ENCODE peak calls at places on chromosome 21, in eight cellular contexts. T, E, C, F, D, K, O and A are unnamed samples.

GRCh38 chr21:17903029-17903806 is 84.1 kb upstream of the C21orf91 start:
- DNase-seq in T (no peak), E (peak; percentile 11), C (no peak), F (peak; percentile 10), D (no peak), K (peak; percentile 63), O (no peak), A (peak; percentile 71)

GRCh38 chr21:36210779-36211659 is 54.4 kb downstream of the DOP1B start:
- DNase-seq in T (no peak), E (no peak), C (no peak), F (no peak), D (no peak), K (no peak), O (no peak), A (no peak)

GRCh38 chr21:17583898-17584297 is 28.8 kb downstream of the BTG3 start:
- DNase-seq in T (no peak), E (no peak), C (no peak), F (no peak), D (no peak), K (no peak), O (no peak), A (no peak)

GRCh38 chr21:42216726-42217572 is 2.0 kb upstream of the ABCG1 start:
- DNase-seq in T (no peak), E (no peak), C (no peak), F (no peak), D (no peak), K (no peak), O (no peak), A (no peak)

GRCh38 chr21:35006771-35007170 is 42.3 kb downstream of the RUNX1 start:
- DNase-seq in T (no peak), E (no peak), C (no peak), F (no peak), D (no peak), K (no peak), O (no peak), A (no peak)

GRCh38 chr21:43864313-43864805 is 664 bp upstream of the AGPAT3 start:
- DNase-seq in T (peak; percentile 52), E (no peak), C (peak; percentile 74), F (no peak), D (peak; percentile 64), K (peak; percentile 24), O (peak; percentile 34), A (peak; percentile 66)

GRCh38 chr21:45981154-45981606 is 390 bp upstream of the COL6A1 start:
- DNase-seq in T (peak; percentile 85), E (peak; percentile 7), C (peak; percentile 75), F (no peak), D (peak; percentile 79), K (peak; percentile 59), O (peak; percentile 66), A (peak; percentile 66)

GRCh38 chr21:27572681-27573080 is 605.8 kb upstream of the ADAMTS5 start:
- DNase-seq in T (no peak), E (no peak), C (no peak), F (no peak), D (no peak), K (no peak), O (no peak), A (no peak)

GRCh38 chr21:33386222-33386784 is 16.9 kb upstream of the IFNGR2 start:
- DNase-seq in T (no peak), E (no peak), C (no peak), F (no peak), D (no peak), K (no peak), O (no peak), A (no peak)

GRCh38 chr21:38804617-38805281 is 980 bp upstream of the ETS2 start:
- DNase-seq in T (peak; percentile 83), E (no peak), C (peak; percentile 79), F (no peak), D (peak; percentile 70), K (no peak), O (peak; percentile 45), A (peak; percentile 78)

GRCh38 chr21:16969636-16970035 is 543.2 kb upstream of the CXADR start:
- DNase-seq in T (no peak), E (no peak), C (no peak), F (no peak), D (no peak), K (no peak), O (no peak), A (no peak)

GRCh38 chr21:18340387-18340942 is 63.1 kb downstream of the TMPRSS15 start:
- DNase-seq in T (no peak), E (no peak), C (no peak), F (no peak), D (no peak), K (no peak), O (no peak), A (no peak)

GRCh38 chr21:38631171-38631570 is 132.9 kb upstream of the ERG start:
- DNase-seq in T (no peak), E (no peak), C (no peak), F (no peak), D (no peak), K (no peak), O (no peak), A (no peak)

GRCh38 chr21:17673261-17674020 is 60.7 kb upstream of the BTG3 start:
- DNase-seq in T (no peak), E (no peak), C (no peak), F (no peak), D (no peak), K (no peak), O (no peak), A (no peak)

GRCh38 chr21:46069719-46070279 is 28.1 kb upstream of the COL6A2 start:
- DNase-seq in T (peak; percentile 8), E (no peak), C (no peak), F (no peak), D (no peak), K (no peak), O (peak; percentile 19), A (no peak)

GRCh38 chr21:42400525-42400924 is 3.2 kb upstream of the UBASH3A start:
- DNase-seq in T (no peak), E (no peak), C (no peak), F (no peak), D (no peak), K (no peak), O (no peak), A (no peak)

GRCh38 chr21:42734323-42734971 is 81.0 kb downstream of the PDE9A start:
- DNase-seq in T (no peak), E (no peak), C (no peak), F (no peak), D (no peak), K (no peak), O (peak; percentile 49), A (no peak)

GRCh38 chr21:42093991-42094417 is 22.9 kb downstream of the UMODL1 start:
- DNase-seq in T (no peak), E (no peak), C (no peak), F (no peak), D (no peak), K (no peak), O (no peak), A (no peak)

GRCh38 chr21:42195378-42196031 is 23.4 kb upstream of the ABCG1 start:
- DNase-seq in T (no peak), E (peak; percentile 72), C (no peak), F (no peak), D (no peak), K (no peak), O (no peak), A (no peak)

GRCh38 chr21:25375675-25376074 is 231.6 kb downstream of the MRPL39 start:
- DNase-seq in T (no peak), E (no peak), C (no peak), F (no peak), D (no peak), K (no peak), O (no peak), A (no peak)

GRCh38 chr21:36615274-36615964 is 83.5 kb upstream of the SIM2 start:
- DNase-seq in T (no peak), E (no peak), C (no peak), F (no peak), D (no peak), K (no peak), O (no peak), A (no peak)

GRCh38 chr21:36845790-36846189 is 120.7 kb downstream of the HLCS start:
- DNase-seq in T (no peak), E (no peak), C (no peak), F (no peak), D (no peak), K (no peak), O (no peak), A (no peak)

GRCh38 chr21:17105972-17106371 is 406.9 kb upstream of the CXADR start:
- DNase-seq in T (no peak), E (no peak), C (no peak), F (no peak), D (no peak), K (no peak), O (no peak), A (no peak)

GRCh38 chr21:45950740-45951515 is 30.6 kb upstream of the COL6A1 start:
- DNase-seq in T (peak; percentile 56), E (no peak), C (peak; percentile 54), F (peak; percentile 25), D (no peak), K (no peak), O (no peak), A (peak; percentile 55)

GRCh38 chr21:46099476-46099875 is 1.6 kb downstream of the COL6A2 start:
- DNase-seq in T (peak; percentile 47), E (no peak), C (peak; percentile 38), F (no peak), D (no peak), K (no peak), O (peak; percentile 19), A (no peak)

GRCh38 chr21:45404726-45405270 is at the start of gene COL18A1:
- DNase-seq in T (peak; percentile 82), E (no peak), C (no peak), F (no peak), D (peak; percentile 84), K (no peak), O (peak; percentile 24), A (peak; percentile 50)

GRCh38 chr21:17819114-17819877 is at the start of gene C21orf91:
- DNase-seq in T (peak; percentile 92), E (peak; percentile 74), C (peak; percentile 93), F (peak; percentile 65), D (peak; percentile 82), K (peak; percentile 89), O (peak; percentile 91), A (peak; percentile 95)

GRCh38 chr21:42187976-42188653 is 30.8 kb upstream of the ABCG1 start:
- DNase-seq in T (no peak), E (peak; percentile 95), C (peak; percentile 53), F (no peak), D (no peak), K (peak; percentile 87), O (peak; percentile 93), A (no peak)

GRCh38 chr21:45698493-45698947 is 55.0 kb downstream of the PCBP3 start:
- DNase-seq in T (peak; percentile 33), E (no peak), C (peak; percentile 32), F (no peak), D (no peak), K (no peak), O (no peak), A (no peak)

GRCh38 chr21:42159560-42160110 is 59.3 kb upstream of the ABCG1 start:
- DNase-seq in T (no peak), E (no peak), C (no peak), F (no peak), D (no peak), K (no peak), O (no peak), A (no peak)

GRCh38 chr21:36902793-36903192 is 63.7 kb downstream of the HLCS start:
- DNase-seq in T (no peak), E (no peak), C (no peak), F (no peak), D (no peak), K (no peak), O (no peak), A (no peak)

GRCh38 chr21:19607983-19608668 is 1204.5 kb upstream of the TMPRSS15 start:
- DNase-seq in T (no peak), E (peak; percentile 37), C (no peak), F (no peak), D (no peak), K (no peak), O (no peak), A (no peak)

GRCh38 chr21:44869860-44870747 is 3.4 kb downstream of the PTTG1IP start:
- DNase-seq in T (peak; percentile 12), E (peak; percentile 43), C (no peak), F (no peak), D (no peak), K (peak; percentile 31), O (no peak), A (no peak)

GRCh38 chr21:43195131-43196021 is 26.6 kb downstream of the CRYAA start:
- DNase-seq in T (peak; percentile 71), E (no peak), C (peak; percentile 21), F (no peak), D (peak; percentile 33), K (no peak), O (no peak), A (no peak)